ENCODE peak calls at places on chromosomes 16 and 17, in ten cellular contexts. E is Caco-2, S is GM20000, T is neural progenitor cell, P is GM18507, H is activated T-helper 1 cell treated with Interleukin-2 at 50 U/mL for 16 hours, C is HS-27A, M is substantia nigra, N is T-helper 2 cell, G is midbrain. Z is an unnamed sample.

GRCh38 chr16:12097523-12098428 is 121.2 kb downstream of the SNX29 start:
- DNase-seq in E (peak), S (no peak), T (peak), P (no peak), H (no peak), C (no peak), M (peak), N (no peak), G (peak), Z (no peak)

GRCh38 chr17:5219536-5219935 is 15.1 kb downstream of the SCIMP start:
- DNase-seq in E (no peak), S (no peak), T (no peak), P (no peak), H (no peak), C (no peak), M (no peak), N (no peak), G (no peak), Z (no peak)

GRCh38 chr16:75244225-75244792 is 7.1 kb downstream of the BCAR1 start:
- DNase-seq in E (no peak), S (no peak), T (no peak), P (no peak), H (no peak), C (no peak), M (peak), N (no peak), G (no peak), Z (no peak)

GRCh38 chr16:79788949-79789348 is 188.4 kb upstream of the MAF start:
- DNase-seq in E (peak), S (no peak), T (no peak), P (no peak), H (no peak), C (no peak), M (no peak), N (no peak), G (no peak), Z (no peak)

GRCh38 chr16:84607694-84608093 is 10.2 kb downstream of the COTL1 start:
- DNase-seq in E (no peak), S (peak), T (no peak), P (no peak), H (no peak), C (no peak), M (peak), N (no peak), G (no peak), Z (no peak)

GRCh38 chr16:11793840-11794239 is 3.2 kb downstream of the ZC3H7A start:
- DNase-seq in E (no peak), S (no peak), T (no peak), P (no peak), H (no peak), C (no peak), M (no peak), N (no peak), G (no peak), Z (no peak)

GRCh38 chr17:76535788-76536510 is 1.6 kb downstream of the CYGB start:
- DNase-seq in E (no peak), S (no peak), T (no peak), P (no peak), H (no peak), C (no peak), M (no peak), N (no peak), G (no peak), Z (no peak)

GRCh38 chr17:33140413-33141099 is 148.9 kb downstream of the SPACA3 start:
- DNase-seq in E (no peak), S (no peak), T (peak), P (no peak), H (no peak), C (no peak), M (no peak), N (no peak), G (no peak), Z (no peak)

GRCh38 chr17:62562656-62563055 is 64.8 kb upstream of the MRC2 start:
- DNase-seq in E (no peak), S (no peak), T (no peak), P (no peak), H (no peak), C (peak), M (no peak), N (no peak), G (no peak), Z (no peak)

GRCh38 chr17:4560837-4561241 is 462 bp upstream of the GGT6 start:
- DNase-seq in E (no peak), S (no peak), T (peak), P (no peak), H (no peak), C (no peak), M (no peak), N (no peak), G (no peak), Z (no peak)

GRCh38 chr16:80994451-80994850 is 12.2 kb downstream of the CMC2 start:
- DNase-seq in E (no peak), S (no peak), T (no peak), P (no peak), H (no peak), C (no peak), M (no peak), N (no peak), G (no peak), Z (no peak)